ENCODE peak calls at places on chromosomes 11 and 22, in ten cellular contexts. One of them, this sample, is unnamed.

GRCh38 chr11:119584193-119585037 is 144.6 kb downstream of the NECTIN1 start:
- DNase-seq in NCI-H1436: peak; percentile 67
- DNase-seq in uterus: peak; percentile 22
- DNase-seq in effector memory CD4-positive, alpha-beta T cell: no peak
- DNase-seq in left colon: peak; percentile 21
- DNase-seq in stimulated activated CD4-positive, alpha-beta T cell treated with anti-CD3 and anti-CD28 coated beads, Interleukin-1b, Interleukin-23, amount 100 ng/mL, for 24 hours: no peak
- DNase-seq in cardiac muscle cell: peak; percentile 96
- DNase-seq in tibial nerve: no peak
- DNase-seq in HFF-Myc: no peak
- DNase-seq in amniotic epithelial cell: peak; percentile 51
- DNase-seq in this sample: no peak

GRCh38 chr11:20566591-20567434 is 32.6 kb upstream of the SLC6A5 start:
- DNase-seq in NCI-H1436: no peak
- DNase-seq in uterus: no peak
- DNase-seq in effector memory CD4-positive, alpha-beta T cell: no peak
- DNase-seq in left colon: no peak
- DNase-seq in stimulated activated CD4-positive, alpha-beta T cell treated with anti-CD3 and anti-CD28 coated beads, Interleukin-1b, Interleukin-23, amount 100 ng/mL, for 24 hours: no peak
- DNase-seq in cardiac muscle cell: no peak
- DNase-seq in tibial nerve: no peak
- DNase-seq in HFF-Myc: no peak
- DNase-seq in amniotic epithelial cell: no peak
- DNase-seq in this sample: no peak

GRCh38 chr11:129946256-129946655 is 50.9 kb upstream of the NFRKB start:
- DNase-seq in NCI-H1436: no peak
- DNase-seq in uterus: no peak
- DNase-seq in effector memory CD4-positive, alpha-beta T cell: no peak
- DNase-seq in left colon: no peak
- DNase-seq in stimulated activated CD4-positive, alpha-beta T cell treated with anti-CD3 and anti-CD28 coated beads, Interleukin-1b, Interleukin-23, amount 100 ng/mL, for 24 hours: no peak
- DNase-seq in cardiac muscle cell: no peak
- DNase-seq in tibial nerve: no peak
- DNase-seq in HFF-Myc: no peak
- DNase-seq in amniotic epithelial cell: peak; percentile 50
- DNase-seq in this sample: no peak

GRCh38 chr11:76628408-76628947 is 42.1 kb downstream of the LRRC32 start:
- DNase-seq in NCI-H1436: no peak
- DNase-seq in uterus: no peak
- DNase-seq in effector memory CD4-positive, alpha-beta T cell: no peak
- DNase-seq in left colon: no peak
- DNase-seq in stimulated activated CD4-positive, alpha-beta T cell treated with anti-CD3 and anti-CD28 coated beads, Interleukin-1b, Interleukin-23, amount 100 ng/mL, for 24 hours: no peak
- DNase-seq in cardiac muscle cell: no peak
- DNase-seq in tibial nerve: no peak
- DNase-seq in HFF-Myc: no peak
- DNase-seq in amniotic epithelial cell: no peak
- DNase-seq in this sample: no peak

GRCh38 chr11:95108671-95109551 is 19.3 kb downstream of the ENDOD1 start:
- DNase-seq in NCI-H1436: no peak
- DNase-seq in uterus: no peak
- DNase-seq in effector memory CD4-positive, alpha-beta T cell: no peak
- DNase-seq in left colon: no peak
- DNase-seq in stimulated activated CD4-positive, alpha-beta T cell treated with anti-CD3 and anti-CD28 coated beads, Interleukin-1b, Interleukin-23, amount 100 ng/mL, for 24 hours: no peak
- DNase-seq in cardiac muscle cell: peak; percentile 51
- DNase-seq in tibial nerve: no peak
- DNase-seq in HFF-Myc: no peak
- DNase-seq in amniotic epithelial cell: peak; percentile 72
- DNase-seq in this sample: no peak

GRCh38 chr11:73260127-73260457 is 12.0 kb upstream of the P2RY6 start:
- DNase-seq in NCI-H1436: no peak
- DNase-seq in uterus: no peak
- DNase-seq in effector memory CD4-positive, alpha-beta T cell: no peak
- DNase-seq in left colon: no peak
- DNase-seq in stimulated activated CD4-positive, alpha-beta T cell treated with anti-CD3 and anti-CD28 coated beads, Interleukin-1b, Interleukin-23, amount 100 ng/mL, for 24 hours: no peak
- DNase-seq in cardiac muscle cell: no peak
- DNase-seq in tibial nerve: no peak
- DNase-seq in HFF-Myc: no peak
- DNase-seq in amniotic epithelial cell: no peak
- DNase-seq in this sample: no peak

GRCh38 chr11:19561011-19561410 is 151.6 kb upstream of the NAV2 start:
- DNase-seq in NCI-H1436: no peak
- DNase-seq in uterus: no peak
- DNase-seq in effector memory CD4-positive, alpha-beta T cell: no peak
- DNase-seq in left colon: no peak
- DNase-seq in stimulated activated CD4-positive, alpha-beta T cell treated with anti-CD3 and anti-CD28 coated beads, Interleukin-1b, Interleukin-23, amount 100 ng/mL, for 24 hours: no peak
- DNase-seq in cardiac muscle cell: peak; percentile 48
- DNase-seq in tibial nerve: no peak
- DNase-seq in HFF-Myc: no peak
- DNase-seq in amniotic epithelial cell: peak; percentile 30
- DNase-seq in this sample: peak; percentile 14

GRCh38 chr11:74932797-74933196 is 16.1 kb downstream of the XRRA1 start:
- DNase-seq in NCI-H1436: no peak
- DNase-seq in uterus: no peak
- DNase-seq in effector memory CD4-positive, alpha-beta T cell: no peak
- DNase-seq in left colon: no peak
- DNase-seq in stimulated activated CD4-positive, alpha-beta T cell treated with anti-CD3 and anti-CD28 coated beads, Interleukin-1b, Interleukin-23, amount 100 ng/mL, for 24 hours: no peak
- DNase-seq in cardiac muscle cell: peak; percentile 28
- DNase-seq in tibial nerve: no peak
- DNase-seq in HFF-Myc: no peak
- DNase-seq in amniotic epithelial cell: peak; percentile 21
- DNase-seq in this sample: no peak

GRCh38 chr22:21591695-21592094 is 24.2 kb downstream of the UBE2L3 start:
- DNase-seq in NCI-H1436: no peak
- DNase-seq in uterus: no peak
- DNase-seq in effector memory CD4-positive, alpha-beta T cell: no peak
- DNase-seq in left colon: no peak
- DNase-seq in stimulated activated CD4-positive, alpha-beta T cell treated with anti-CD3 and anti-CD28 coated beads, Interleukin-1b, Interleukin-23, amount 100 ng/mL, for 24 hours: no peak
- DNase-seq in cardiac muscle cell: no peak
- DNase-seq in tibial nerve: no peak
- DNase-seq in HFF-Myc: no peak
- DNase-seq in amniotic epithelial cell: no peak
- DNase-seq in this sample: no peak

GRCh38 chr11:35145249-35145648 is 6.3 kb downstream of the CD44 start:
- DNase-seq in NCI-H1436: no peak
- DNase-seq in uterus: no peak
- DNase-seq in effector memory CD4-positive, alpha-beta T cell: no peak
- DNase-seq in left colon: peak; percentile 48
- DNase-seq in stimulated activated CD4-positive, alpha-beta T cell treated with anti-CD3 and anti-CD28 coated beads, Interleukin-1b, Interleukin-23, amount 100 ng/mL, for 24 hours: no peak
- DNase-seq in cardiac muscle cell: no peak
- DNase-seq in tibial nerve: no peak
- DNase-seq in HFF-Myc: no peak
- DNase-seq in amniotic epithelial cell: no peak
- DNase-seq in this sample: peak; percentile 35

GRCh38 chr11:130772266-130773227 is 143.7 kb downstream of the SNX19 start:
- DNase-seq in NCI-H1436: no peak
- DNase-seq in uterus: no peak
- DNase-seq in effector memory CD4-positive, alpha-beta T cell: no peak
- DNase-seq in left colon: peak; percentile 17
- DNase-seq in stimulated activated CD4-positive, alpha-beta T cell treated with anti-CD3 and anti-CD28 coated beads, Interleukin-1b, Interleukin-23, amount 100 ng/mL, for 24 hours: no peak
- DNase-seq in cardiac muscle cell: peak; percentile 96
- DNase-seq in tibial nerve: peak; percentile 47
- DNase-seq in HFF-Myc: peak; percentile 88
- DNase-seq in amniotic epithelial cell: peak; percentile 99
- DNase-seq in this sample: peak; percentile 97

GRCh38 chr22:30667486-30668305 is at the start of gene DUSP18:
- DNase-seq in NCI-H1436: peak; percentile 89
- DNase-seq in uterus: peak; percentile 96
- DNase-seq in effector memory CD4-positive, alpha-beta T cell: peak; percentile 92
- DNase-seq in left colon: peak; percentile 97
- DNase-seq in stimulated activated CD4-positive, alpha-beta T cell treated with anti-CD3 and anti-CD28 coated beads, Interleukin-1b, Interleukin-23, amount 100 ng/mL, for 24 hours: peak; percentile 93
- DNase-seq in cardiac muscle cell: peak; percentile 92
- DNase-seq in tibial nerve: peak; percentile 91
- DNase-seq in HFF-Myc: peak; percentile 69
- DNase-seq in amniotic epithelial cell: peak; percentile 70
- DNase-seq in this sample: peak; percentile 27

GRCh38 chr11:35540526-35540925 is 15.1 kb upstream of the PAMR1 start:
- DNase-seq in NCI-H1436: no peak
- DNase-seq in uterus: no peak
- DNase-seq in effector memory CD4-positive, alpha-beta T cell: no peak
- DNase-seq in left colon: no peak
- DNase-seq in stimulated activated CD4-positive, alpha-beta T cell treated with anti-CD3 and anti-CD28 coated beads, Interleukin-1b, Interleukin-23, amount 100 ng/mL, for 24 hours: no peak
- DNase-seq in cardiac muscle cell: peak; percentile 73
- DNase-seq in tibial nerve: no peak
- DNase-seq in HFF-Myc: no peak
- DNase-seq in amniotic epithelial cell: peak; percentile 93
- DNase-seq in this sample: no peak

GRCh38 chr22:48951836-48952235 is 875.8 kb downstream of the BRD1 start:
- DNase-seq in NCI-H1436: no peak
- DNase-seq in uterus: no peak
- DNase-seq in effector memory CD4-positive, alpha-beta T cell: no peak
- DNase-seq in left colon: no peak
- DNase-seq in stimulated activated CD4-positive, alpha-beta T cell treated with anti-CD3 and anti-CD28 coated beads, Interleukin-1b, Interleukin-23, amount 100 ng/mL, for 24 hours: no peak
- DNase-seq in cardiac muscle cell: no peak
- DNase-seq in tibial nerve: no peak
- DNase-seq in HFF-Myc: no peak
- DNase-seq in amniotic epithelial cell: no peak
- DNase-seq in this sample: no peak

GRCh38 chr11:105734422-105734821 is 124.5 kb downstream of the GRIA4 start:
- DNase-seq in NCI-H1436: no peak
- DNase-seq in uterus: no peak
- DNase-seq in effector memory CD4-positive, alpha-beta T cell: no peak
- DNase-seq in left colon: no peak
- DNase-seq in stimulated activated CD4-positive, alpha-beta T cell treated with anti-CD3 and anti-CD28 coated beads, Interleukin-1b, Interleukin-23, amount 100 ng/mL, for 24 hours: no peak
- DNase-seq in cardiac muscle cell: no peak
- DNase-seq in tibial nerve: no peak
- DNase-seq in HFF-Myc: no peak
- DNase-seq in amniotic epithelial cell: no peak
- DNase-seq in this sample: no peak

GRCh38 chr11:26580929-26581328 is 8.9 kb upstream of the MUC15 start:
- DNase-seq in NCI-H1436: no peak
- DNase-seq in uterus: no peak
- DNase-seq in effector memory CD4-positive, alpha-beta T cell: no peak
- DNase-seq in left colon: no peak
- DNase-seq in stimulated activated CD4-positive, alpha-beta T cell treated with anti-CD3 and anti-CD28 coated beads, Interleukin-1b, Interleukin-23, amount 100 ng/mL, for 24 hours: no peak
- DNase-seq in cardiac muscle cell: no peak
- DNase-seq in tibial nerve: no peak
- DNase-seq in HFF-Myc: no peak
- DNase-seq in amniotic epithelial cell: peak; percentile 61
- DNase-seq in this sample: no peak

GRCh38 chr11:118524757-118525465 is 2.4 kb upstream of the TTC36 start:
- DNase-seq in NCI-H1436: no peak
- DNase-seq in uterus: no peak
- DNase-seq in effector memory CD4-positive, alpha-beta T cell: no peak
- DNase-seq in left colon: no peak
- DNase-seq in stimulated activated CD4-positive, alpha-beta T cell treated with anti-CD3 and anti-CD28 coated beads, Interleukin-1b, Interleukin-23, amount 100 ng/mL, for 24 hours: no peak
- DNase-seq in cardiac muscle cell: no peak
- DNase-seq in tibial nerve: no peak
- DNase-seq in HFF-Myc: no peak
- DNase-seq in amniotic epithelial cell: no peak
- DNase-seq in this sample: no peak

GRCh38 chr11:78032090-78032489 is 9.0 kb upstream of the KCTD14 start:
- DNase-seq in NCI-H1436: no peak
- DNase-seq in uterus: no peak
- DNase-seq in effector memory CD4-positive, alpha-beta T cell: no peak
- DNase-seq in left colon: no peak
- DNase-seq in stimulated activated CD4-positive, alpha-beta T cell treated with anti-CD3 and anti-CD28 coated beads, Interleukin-1b, Interleukin-23, amount 100 ng/mL, for 24 hours: no peak
- DNase-seq in cardiac muscle cell: peak; percentile 63
- DNase-seq in tibial nerve: no peak
- DNase-seq in HFF-Myc: no peak
- DNase-seq in amniotic epithelial cell: peak; percentile 77
- DNase-seq in this sample: no peak

GRCh38 chr22:36541831-36542391 is 12.9 kb upstream of the EIF3D start:
- DNase-seq in NCI-H1436: no peak
- DNase-seq in uterus: peak; percentile 26
- DNase-seq in effector memory CD4-positive, alpha-beta T cell: no peak
- DNase-seq in left colon: no peak
- DNase-seq in stimulated activated CD4-positive, alpha-beta T cell treated with anti-CD3 and anti-CD28 coated beads, Interleukin-1b, Interleukin-23, amount 100 ng/mL, for 24 hours: no peak
- DNase-seq in cardiac muscle cell: peak; percentile 74
- DNase-seq in tibial nerve: no peak
- DNase-seq in HFF-Myc: peak; percentile 65
- DNase-seq in amniotic epithelial cell: peak; percentile 96
- DNase-seq in this sample: peak; percentile 79

GRCh38 chr22:26892401-26893033 is 235.1 kb downstream of the MIAT start:
- DNase-seq in NCI-H1436: peak; percentile 81
- DNase-seq in uterus: no peak
- DNase-seq in effector memory CD4-positive, alpha-beta T cell: no peak
- DNase-seq in left colon: peak; percentile 34
- DNase-seq in stimulated activated CD4-positive, alpha-beta T cell treated with anti-CD3 and anti-CD28 coated beads, Interleukin-1b, Interleukin-23, amount 100 ng/mL, for 24 hours: no peak
- DNase-seq in cardiac muscle cell: no peak
- DNase-seq in tibial nerve: no peak
- DNase-seq in HFF-Myc: no peak
- DNase-seq in amniotic epithelial cell: no peak
- DNase-seq in this sample: no peak

GRCh38 chr11:19995131-19995530 is 165.1 kb downstream of the DBX1 start:
- DNase-seq in NCI-H1436: no peak
- DNase-seq in uterus: no peak
- DNase-seq in effector memory CD4-positive, alpha-beta T cell: no peak
- DNase-seq in left colon: no peak
- DNase-seq in stimulated activated CD4-positive, alpha-beta T cell treated with anti-CD3 and anti-CD28 coated beads, Interleukin-1b, Interleukin-23, amount 100 ng/mL, for 24 hours: no peak
- DNase-seq in cardiac muscle cell: peak; percentile 61
- DNase-seq in tibial nerve: no peak
- DNase-seq in HFF-Myc: no peak
- DNase-seq in amniotic epithelial cell: peak; percentile 93
- DNase-seq in this sample: peak; percentile 66

GRCh38 chr11:59112494-59112893 is 5.5 kb downstream of the FAM111B start:
- DNase-seq in NCI-H1436: no peak
- DNase-seq in uterus: no peak
- DNase-seq in effector memory CD4-positive, alpha-beta T cell: no peak
- DNase-seq in left colon: no peak
- DNase-seq in stimulated activated CD4-positive, alpha-beta T cell treated with anti-CD3 and anti-CD28 coated beads, Interleukin-1b, Interleukin-23, amount 100 ng/mL, for 24 hours: no peak
- DNase-seq in cardiac muscle cell: no peak
- DNase-seq in tibial nerve: no peak
- DNase-seq in HFF-Myc: no peak
- DNase-seq in amniotic epithelial cell: peak; percentile 36
- DNase-seq in this sample: no peak

GRCh38 chr11:112300094-112300786 is 39.6 kb upstream of the PLET1 start:
- DNase-seq in NCI-H1436: no peak
- DNase-seq in uterus: no peak
- DNase-seq in effector memory CD4-positive, alpha-beta T cell: no peak
- DNase-seq in left colon: no peak
- DNase-seq in stimulated activated CD4-positive, alpha-beta T cell treated with anti-CD3 and anti-CD28 coated beads, Interleukin-1b, Interleukin-23, amount 100 ng/mL, for 24 hours: no peak
- DNase-seq in cardiac muscle cell: no peak
- DNase-seq in tibial nerve: no peak
- DNase-seq in HFF-Myc: no peak
- DNase-seq in amniotic epithelial cell: no peak
- DNase-seq in this sample: no peak

GRCh38 chr22:49600891-49601431 is 226.7 kb downstream of the BRD1 start:
- DNase-seq in NCI-H1436: no peak
- DNase-seq in uterus: no peak
- DNase-seq in effector memory CD4-positive, alpha-beta T cell: no peak
- DNase-seq in left colon: no peak
- DNase-seq in stimulated activated CD4-positive, alpha-beta T cell treated with anti-CD3 and anti-CD28 coated beads, Interleukin-1b, Interleukin-23, amount 100 ng/mL, for 24 hours: no peak
- DNase-seq in cardiac muscle cell: no peak
- DNase-seq in tibial nerve: no peak
- DNase-seq in HFF-Myc: no peak
- DNase-seq in amniotic epithelial cell: no peak
- DNase-seq in this sample: no peak

GRCh38 chr11:70141490-70142014 is 61.5 kb upstream of the FADD start:
- DNase-seq in NCI-H1436: peak; percentile 22
- DNase-seq in uterus: peak; percentile 25
- DNase-seq in effector memory CD4-positive, alpha-beta T cell: no peak
- DNase-seq in left colon: no peak
- DNase-seq in stimulated activated CD4-positive, alpha-beta T cell treated with anti-CD3 and anti-CD28 coated beads, Interleukin-1b, Interleukin-23, amount 100 ng/mL, for 24 hours: no peak
- DNase-seq in cardiac muscle cell: no peak
- DNase-seq in tibial nerve: no peak
- DNase-seq in HFF-Myc: no peak
- DNase-seq in amniotic epithelial cell: no peak
- DNase-seq in this sample: no peak